ENCODE peak calls at places on chromosomes 2 and 18, in eight cellular contexts. One of them, this sample, is unnamed.

GRCh38 chr2:142241016-142241415 is 110.2 kb upstream of the LRP1B start:
- DNase-seq in lower lobe of right lung: no peak
- DNase-seq in nephron progenitor cell: no peak
- DNase-seq in tibial artery: no peak
- DNase-seq in vagina: no peak
- DNase-seq in astrocyte of the spinal cord: no peak
- DNase-seq in MCF 10A: no peak
- DNase-seq in IMR-90: no peak
- DNase-seq in this sample: no peak

GRCh38 chr2:183105402-183106134 is 18.7 kb upstream of the NUP35 start:
- DNase-seq in lower lobe of right lung: no peak
- DNase-seq in MCF 10A: no peak
- DNase-seq in astrocyte of the spinal cord: peak
- DNase-seq in nephron progenitor cell: no peak
- DNase-seq in tibial artery: no peak
- DNase-seq in vagina: no peak
- DNase-seq in IMR-90: peak
- DNase-seq in this sample: no peak

GRCh38 chr2:227504700-227505099 is 32.7 kb downstream of the AGFG1 start:
- DNase-seq in MCF 10A: no peak
- DNase-seq in nephron progenitor cell: no peak
- DNase-seq in IMR-90: no peak
- DNase-seq in vagina: no peak
- DNase-seq in lower lobe of right lung: no peak
- DNase-seq in astrocyte of the spinal cord: no peak
- DNase-seq in tibial artery: no peak
- DNase-seq in this sample: no peak

GRCh38 chr18:70384181-70384790 is 95.4 kb downstream of the SOCS6 start:
- DNase-seq in nephron progenitor cell: no peak
- DNase-seq in astrocyte of the spinal cord: peak
- DNase-seq in IMR-90: peak
- DNase-seq in tibial artery: no peak
- DNase-seq in lower lobe of right lung: no peak
- DNase-seq in vagina: no peak
- DNase-seq in MCF 10A: peak
- DNase-seq in this sample: no peak

GRCh38 chr2:161954103-161954502 is 119.9 kb downstream of the DPP4 start:
- DNase-seq in tibial artery: no peak
- DNase-seq in lower lobe of right lung: no peak
- DNase-seq in vagina: no peak
- DNase-seq in MCF 10A: no peak
- DNase-seq in nephron progenitor cell: no peak
- DNase-seq in IMR-90: no peak
- DNase-seq in astrocyte of the spinal cord: no peak
- DNase-seq in this sample: no peak

GRCh38 chr2:128258218-128258617 is 60.5 kb downstream of the HS6ST1 start:
- DNase-seq in lower lobe of right lung: no peak
- DNase-seq in MCF 10A: no peak
- DNase-seq in vagina: peak
- DNase-seq in IMR-90: no peak
- DNase-seq in astrocyte of the spinal cord: no peak
- DNase-seq in nephron progenitor cell: no peak
- DNase-seq in tibial artery: no peak
- DNase-seq in this sample: no peak

GRCh38 chr18:26421931-26422330 is 126.4 kb downstream of the KCTD1 start:
- DNase-seq in IMR-90: no peak
- DNase-seq in tibial artery: no peak
- DNase-seq in astrocyte of the spinal cord: no peak
- DNase-seq in lower lobe of right lung: no peak
- DNase-seq in nephron progenitor cell: no peak
- DNase-seq in vagina: peak
- DNase-seq in MCF 10A: no peak
- DNase-seq in this sample: no peak

GRCh38 chr18:60070631-60071030 is 170.8 kb downstream of the PMAIP1 start:
- DNase-seq in nephron progenitor cell: no peak
- DNase-seq in lower lobe of right lung: no peak
- DNase-seq in tibial artery: no peak
- DNase-seq in MCF 10A: peak
- DNase-seq in astrocyte of the spinal cord: peak
- DNase-seq in IMR-90: no peak
- DNase-seq in vagina: no peak
- DNase-seq in this sample: no peak

GRCh38 chr2:96143848-96144480 is 1.3 kb downstream of the DUSP2 start:
- DNase-seq in astrocyte of the spinal cord: no peak
- DNase-seq in MCF 10A: peak
- DNase-seq in tibial artery: no peak
- DNase-seq in vagina: no peak
- DNase-seq in nephron progenitor cell: no peak
- DNase-seq in IMR-90: no peak
- DNase-seq in lower lobe of right lung: peak
- DNase-seq in this sample: no peak

GRCh38 chr18:7980136-7980535 is 413.0 kb downstream of the PTPRM start:
- DNase-seq in nephron progenitor cell: no peak
- DNase-seq in astrocyte of the spinal cord: no peak
- DNase-seq in IMR-90: no peak
- DNase-seq in vagina: no peak
- DNase-seq in lower lobe of right lung: no peak
- DNase-seq in tibial artery: no peak
- DNase-seq in MCF 10A: peak
- DNase-seq in this sample: no peak

GRCh38 chr2:8581048-8581561 is 100.8 kb upstream of the ID2 start:
- DNase-seq in nephron progenitor cell: no peak
- DNase-seq in vagina: no peak
- DNase-seq in IMR-90: no peak
- DNase-seq in astrocyte of the spinal cord: no peak
- DNase-seq in tibial artery: no peak
- DNase-seq in lower lobe of right lung: no peak
- DNase-seq in MCF 10A: no peak
- DNase-seq in this sample: no peak

GRCh38 chr2:215900203-215900611 is 113.1 kb downstream of the MREG start:
- DNase-seq in astrocyte of the spinal cord: no peak
- DNase-seq in lower lobe of right lung: peak
- DNase-seq in vagina: no peak
- DNase-seq in nephron progenitor cell: no peak
- DNase-seq in MCF 10A: peak
- DNase-seq in tibial artery: peak
- DNase-seq in IMR-90: peak
- DNase-seq in this sample: no peak

GRCh38 chr2:220445429-220446105 is 818.1 kb downstream of the SLC4A3 start:
- DNase-seq in MCF 10A: peak
- DNase-seq in vagina: no peak
- DNase-seq in IMR-90: peak
- DNase-seq in astrocyte of the spinal cord: peak
- DNase-seq in tibial artery: no peak
- DNase-seq in nephron progenitor cell: no peak
- DNase-seq in lower lobe of right lung: no peak
- DNase-seq in this sample: no peak

DNA sequence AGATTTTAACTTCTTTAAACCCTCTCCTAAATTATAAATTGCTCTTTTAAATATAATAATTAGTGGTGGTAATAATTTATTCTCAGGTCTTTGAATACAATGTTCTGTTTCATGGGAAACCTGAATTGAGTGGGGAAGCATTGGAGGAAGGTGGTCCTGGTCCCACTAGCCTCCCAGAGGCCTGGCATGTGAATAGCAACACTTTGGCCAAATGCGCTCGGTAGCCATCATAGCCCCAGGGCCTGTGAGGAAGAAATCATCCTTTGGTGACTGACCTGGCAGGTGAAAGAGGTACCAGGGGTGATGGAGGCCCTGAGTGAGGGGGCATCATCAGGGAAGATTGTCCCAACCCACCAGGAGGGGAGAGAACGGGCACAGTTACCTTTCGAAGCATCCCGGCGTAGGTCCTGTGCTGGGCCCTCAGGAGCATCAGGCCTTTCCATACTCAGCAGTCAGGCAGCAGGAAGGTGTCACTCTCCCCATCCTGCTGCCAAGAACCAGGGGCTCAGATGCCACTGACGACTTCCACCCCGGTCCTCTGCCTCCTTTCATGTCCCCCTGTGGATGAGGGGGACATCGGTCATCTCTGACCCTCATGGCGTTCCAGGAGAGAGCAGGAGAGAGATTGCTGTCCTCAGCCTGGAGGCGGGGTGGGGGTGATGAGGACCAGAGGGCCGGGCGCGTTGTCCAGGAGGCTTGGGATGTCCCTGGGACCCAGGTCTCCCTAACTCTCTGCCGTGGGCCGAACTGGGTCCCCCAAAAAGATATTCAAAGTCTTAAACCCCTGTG is 78.6 kb upstream of the HPCAL1 start:
- DNase-seq in IMR-90: no peak
- DNase-seq in nephron progenitor cell: no peak
- DNase-seq in astrocyte of the spinal cord: no peak
- DNase-seq in tibial artery: no peak
- DNase-seq in lower lobe of right lung: peak
- DNase-seq in MCF 10A: no peak
- DNase-seq in vagina: no peak
- DNase-seq in this sample: no peak
- TF ChIP-seq CTCF in IMR-90: no peak
- TF ChIP-seq CTCF in nephron progenitor cell: no peak
- TF ChIP-seq CTCF in astrocyte of the spinal cord: no peak
- TF ChIP-seq CTCF in tibial artery: no peak
- TF ChIP-seq CTCF in lower lobe of right lung: no peak
- TF ChIP-seq CTCF in MCF 10A: no peak
- TF ChIP-seq CTCF in vagina: no peak
- TF ChIP-seq CTCF in this sample: no peak

GRCh38 chr2:76083248-76083647 is 372.5 kb upstream of the GCFC2 start:
- DNase-seq in IMR-90: no peak
- DNase-seq in lower lobe of right lung: no peak
- DNase-seq in nephron progenitor cell: no peak
- DNase-seq in tibial artery: no peak
- DNase-seq in astrocyte of the spinal cord: no peak
- DNase-seq in MCF 10A: no peak
- DNase-seq in vagina: no peak
- DNase-seq in this sample: no peak

GRCh38 chr2:76080154-76080553 is 369.4 kb upstream of the GCFC2 start:
- DNase-seq in astrocyte of the spinal cord: no peak
- DNase-seq in nephron progenitor cell: no peak
- DNase-seq in tibial artery: no peak
- DNase-seq in vagina: no peak
- DNase-seq in lower lobe of right lung: no peak
- DNase-seq in MCF 10A: peak
- DNase-seq in IMR-90: no peak
- DNase-seq in this sample: no peak
- TF ChIP-seq CTCF in astrocyte of the spinal cord: no peak
- TF ChIP-seq CTCF in nephron progenitor cell: no peak
- TF ChIP-seq CTCF in tibial artery: no peak
- TF ChIP-seq CTCF in vagina: no peak
- TF ChIP-seq CTCF in lower lobe of right lung: no peak
- TF ChIP-seq CTCF in MCF 10A: no peak
- TF ChIP-seq CTCF in IMR-90: no peak
- TF ChIP-seq CTCF in this sample: no peak

GRCh38 chr2:33444961-33445360 is 31.5 kb upstream of the RASGRP3 start:
- DNase-seq in tibial artery: no peak
- DNase-seq in MCF 10A: no peak
- DNase-seq in astrocyte of the spinal cord: no peak
- DNase-seq in lower lobe of right lung: no peak
- DNase-seq in nephron progenitor cell: no peak
- DNase-seq in vagina: no peak
- DNase-seq in IMR-90: no peak
- DNase-seq in this sample: no peak

GRCh38 chr2:33442528-33443069 is 33.9 kb upstream of the RASGRP3 start:
- DNase-seq in IMR-90: no peak
- DNase-seq in MCF 10A: no peak
- DNase-seq in vagina: no peak
- DNase-seq in tibial artery: no peak
- DNase-seq in astrocyte of the spinal cord: no peak
- DNase-seq in lower lobe of right lung: no peak
- DNase-seq in nephron progenitor cell: no peak
- DNase-seq in this sample: no peak

GRCh38 chr2:33437815-33438214 is 38.6 kb upstream of the RASGRP3 start:
- DNase-seq in tibial artery: no peak
- DNase-seq in lower lobe of right lung: no peak
- DNase-seq in MCF 10A: no peak
- DNase-seq in IMR-90: no peak
- DNase-seq in vagina: no peak
- DNase-seq in nephron progenitor cell: no peak
- DNase-seq in astrocyte of the spinal cord: no peak
- DNase-seq in this sample: no peak

GRCh38 chr2:33443272-33443829 is 33.1 kb upstream of the RASGRP3 start:
- DNase-seq in tibial artery: no peak
- DNase-seq in vagina: no peak
- DNase-seq in MCF 10A: no peak
- DNase-seq in lower lobe of right lung: no peak
- DNase-seq in IMR-90: peak
- DNase-seq in nephron progenitor cell: no peak
- DNase-seq in astrocyte of the spinal cord: no peak
- DNase-seq in this sample: no peak

DNA sequence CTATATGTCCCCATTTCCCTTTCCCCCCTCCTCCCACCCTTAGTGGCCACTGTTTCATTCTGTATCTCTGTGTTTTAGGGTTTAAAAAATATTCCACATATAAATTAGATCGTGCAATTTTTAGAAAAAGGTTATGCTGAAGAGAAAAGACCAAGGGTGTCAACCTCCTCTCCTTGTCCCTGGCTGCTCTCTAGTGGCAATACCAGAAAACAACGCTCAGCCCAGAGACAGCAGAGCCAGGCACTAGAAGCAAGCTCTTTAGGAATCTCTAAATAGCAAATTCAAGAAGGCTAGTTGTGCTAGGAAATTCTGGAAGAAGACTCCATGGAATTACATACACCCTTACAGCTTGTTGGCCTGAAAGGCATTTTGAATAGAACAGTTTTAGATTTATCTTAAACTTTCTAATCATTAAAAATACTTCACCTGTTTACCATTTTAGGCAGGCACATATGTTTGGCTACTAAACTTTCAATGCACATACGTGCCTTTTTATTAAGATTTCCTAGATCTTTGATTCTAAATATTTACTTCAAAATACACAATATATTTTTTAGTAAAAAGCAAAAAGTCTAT is 35.1 kb upstream of the RASGRP3 start:
- DNase-seq in nephron progenitor cell: peak
- DNase-seq in IMR-90: peak
- DNase-seq in lower lobe of right lung: no peak
- DNase-seq in tibial artery: peak
- DNase-seq in MCF 10A: peak
- DNase-seq in vagina: no peak
- DNase-seq in astrocyte of the spinal cord: peak
- DNase-seq in this sample: no peak
- TF ChIP-seq CTCF in nephron progenitor cell: peak
- TF ChIP-seq CTCF in IMR-90: peak
- TF ChIP-seq CTCF in lower lobe of right lung: peak
- TF ChIP-seq CTCF in tibial artery: peak
- TF ChIP-seq CTCF in MCF 10A: peak
- TF ChIP-seq CTCF in vagina: peak
- TF ChIP-seq CTCF in astrocyte of the spinal cord: peak
- TF ChIP-seq CTCF in this sample: peak

GRCh38 chr18:45806226-45806625 is 19.2 kb upstream of the SIGLEC15 start:
- DNase-seq in tibial artery: no peak
- DNase-seq in MCF 10A: peak
- DNase-seq in IMR-90: peak
- DNase-seq in lower lobe of right lung: no peak
- DNase-seq in vagina: no peak
- DNase-seq in nephron progenitor cell: no peak
- DNase-seq in astrocyte of the spinal cord: peak
- DNase-seq in this sample: no peak

GRCh38 chr18:45805551-45805950 is 19.9 kb upstream of the SIGLEC15 start:
- DNase-seq in vagina: no peak
- DNase-seq in MCF 10A: peak
- DNase-seq in IMR-90: no peak
- DNase-seq in lower lobe of right lung: no peak
- DNase-seq in astrocyte of the spinal cord: no peak
- DNase-seq in nephron progenitor cell: no peak
- DNase-seq in tibial artery: no peak
- DNase-seq in this sample: no peak

GRCh38 chr18:45802814-45803492 is 22.5 kb upstream of the SIGLEC15 start:
- DNase-seq in tibial artery: no peak
- DNase-seq in IMR-90: peak
- DNase-seq in astrocyte of the spinal cord: peak
- DNase-seq in lower lobe of right lung: no peak
- DNase-seq in MCF 10A: peak
- DNase-seq in vagina: no peak
- DNase-seq in nephron progenitor cell: no peak
- DNase-seq in this sample: no peak

GRCh38 chr18:45801396-45802004 is 24.0 kb upstream of the SIGLEC15 start:
- DNase-seq in lower lobe of right lung: no peak
- DNase-seq in astrocyte of the spinal cord: no peak
- DNase-seq in vagina: no peak
- DNase-seq in IMR-90: no peak
- DNase-seq in MCF 10A: peak
- DNase-seq in tibial artery: no peak
- DNase-seq in nephron progenitor cell: no peak
- DNase-seq in this sample: no peak
- TF ChIP-seq CTCF in lower lobe of right lung: no peak
- TF ChIP-seq CTCF in astrocyte of the spinal cord: no peak
- TF ChIP-seq CTCF in vagina: no peak
- TF ChIP-seq CTCF in IMR-90: no peak
- TF ChIP-seq CTCF in MCF 10A: no peak
- TF ChIP-seq CTCF in tibial artery: no peak
- TF ChIP-seq CTCF in nephron progenitor cell: no peak
- TF ChIP-seq CTCF in this sample: no peak